ENCODE peak calls at places on chromosomes 16 and 17, in nine cellular contexts. Z is cardiac muscle cell; C is NCI-H2029; K is memory B cell; F is stimulated activated CD8-positive, alpha-beta memory T cell treated with anti-CD3 and anti-CD28 coated beads, Interleukin-4, amount 100 ng/mL, for 4 hours; D is activated CD8-positive, alpha-beta memory T cell treated with anti-CD3 and anti-CD28 coated beads for 4 hours; V is BJ; W is colonic mucosa; U is NCI-H1092. J is an unnamed sample.

GRCh38 chr16:24538756-24539294 is 541 bp upstream of the RBBP6 start:
- DNase-seq in Z (no peak), C (peak; percentile 81), K (no peak), F (no peak), D (no peak), V (no peak), W (no peak), U (peak; percentile 88), J (peak; percentile 83)

GRCh38 chr17:77297693-77298666 is 157.2 kb downstream of the SEC14L1 start:
- DNase-seq in Z (no peak), C (no peak), K (no peak), F (no peak), D (no peak), V (no peak), W (no peak), U (no peak), J (no peak)

GRCh38 chr17:82835766-82836512 is 3.9 kb downstream of the ZNF750 start:
- DNase-seq in Z (no peak), C (no peak), K (no peak), F (no peak), D (no peak), V (no peak), W (no peak), U (no peak), J (no peak)

GRCh38 chr16:21083729-21084268 is 66.8 kb downstream of the DNAH3 start:
- DNase-seq in Z (peak; percentile 78), C (no peak), K (peak; percentile 41), F (no peak), D (no peak), V (no peak), W (peak; percentile 71), U (peak; percentile 33), J (no peak)

GRCh38 chr16:73043828-73044493 is 4.0 kb downstream of the ZFHX3 start:
- DNase-seq in Z (no peak), C (no peak), K (no peak), F (no peak), D (no peak), V (no peak), W (no peak), U (no peak), J (no peak)

GRCh38 chr17:47693667-47694017 is 319 bp upstream of the TBKBP1 start:
- DNase-seq in Z (no peak), C (no peak), K (no peak), F (no peak), D (no peak), V (no peak), W (peak; percentile 22), U (peak; percentile 28), J (no peak)

GRCh38 chr16:26993988-26994387 is 72.7 kb upstream of the C16orf82 start:
- DNase-seq in Z (peak; percentile 14), C (no peak), K (no peak), F (no peak), D (no peak), V (peak; percentile 30), W (no peak), U (no peak), J (no peak)

GRCh38 chr17:10616502-10617119 is 40.5 kb downstream of the MYH3 start:
- DNase-seq in Z (peak; percentile 83), C (no peak), K (peak; percentile 81), F (peak; percentile 15), D (peak; percentile 50), V (no peak), W (peak; percentile 84), U (peak; percentile 36), J (no peak)

GRCh38 chr17:61250335-61250890 is 149.2 kb upstream of the TBX2 start:
- DNase-seq in Z (peak; percentile 45), C (no peak), K (no peak), F (no peak), D (no peak), V (no peak), W (no peak), U (no peak), J (no peak)

GRCh38 chr17:6508026-6508425 is 48.3 kb downstream of the PITPNM3 start:
- DNase-seq in Z (no peak), C (no peak), K (no peak), F (no peak), D (no peak), V (no peak), W (no peak), U (no peak), J (no peak)

GRCh38 chr16:56614549-56614991 is 6.2 kb downstream of the MT2A start:
- DNase-seq in Z (no peak), C (no peak), K (no peak), F (no peak), D (no peak), V (no peak), W (no peak), U (no peak), J (no peak)

GRCh38 chr17:2828396-2829038 is 32.3 kb downstream of the RAP1GAP2 start:
- DNase-seq in Z (peak; percentile 52), C (peak; percentile 28), K (peak; percentile 89), F (peak; percentile 24), D (peak; percentile 43), V (no peak), W (peak; percentile 87), U (peak; percentile 27), J (peak; percentile 7)

GRCh38 chr17:3040882-3041281 is 22.5 kb downstream of the OR1D5 start:
- DNase-seq in Z (no peak), C (no peak), K (no peak), F (no peak), D (no peak), V (no peak), W (no peak), U (no peak), J (no peak)

GRCh38 chr16:54594646-54595381 is 308.2 kb upstream of the IRX3 start:
- DNase-seq in Z (no peak), C (no peak), K (no peak), F (no peak), D (no peak), V (no peak), W (no peak), U (no peak), J (no peak)

GRCh38 chr16:835373-835772 is 34.8 kb upstream of the GNG13 start:
- DNase-seq in Z (no peak), C (no peak), K (no peak), F (no peak), D (no peak), V (no peak), W (no peak), U (no peak), J (no peak)

GRCh38 chr16:67461600-67462278 is 19.2 kb downstream of the ATP6V0D1 start:
- DNase-seq in Z (no peak), C (no peak), K (no peak), F (no peak), D (no peak), V (no peak), W (peak; percentile 94), U (no peak), J (no peak)

GRCh38 chr17:50219939-50220465 is 18.6 kb upstream of the COL1A1 start:
- DNase-seq in Z (peak; percentile 90), C (no peak), K (no peak), F (no peak), D (no peak), V (no peak), W (no peak), U (no peak), J (no peak)

GRCh38 chr16:88782454-88783390 is 2.3 kb downstream of the PIEZO1 start:
- DNase-seq in Z (peak; percentile 27), C (no peak), K (no peak), F (peak; percentile 50), D (no peak), V (no peak), W (no peak), U (no peak), J (no peak)